ENCODE peak calls at places on chromosome 2, in five cellular contexts. O is OCI-LY7, W is HFF-Myc, U is BJ, T is A673. N is an unnamed sample.

GRCh38 chr2:103009861-103010260 is 248.0 kb downstream of the TMEM182 start:
- DNase-seq in U (no peak), W (no peak), T (no peak), O (no peak), N (no peak)

GRCh38 chr2:213248637-213249036 is 35.6 kb upstream of the SPAG16 start:
- DNase-seq in U (no peak), T (no peak), W (no peak), O (no peak), N (no peak)

GRCh38 chr2:71716697-71717624 is 263.6 kb downstream of the DYSF start:
- DNase-seq in T (no peak), U (peak), O (no peak), W (peak), N (peak)

GRCh38 chr2:38706846-38707345 is 41.0 kb downstream of the GALM start:
- DNase-seq in W (no peak), T (no peak), O (no peak), U (no peak), N (no peak)

GRCh38 chr2:241490825-241491505 is 17.4 kb downstream of the STK25 start:
- DNase-seq in T (no peak), W (no peak), O (no peak), U (no peak), N (no peak)

GRCh38 chr2:20962939-20963543 is 80.8 kb downstream of the APOB start:
- DNase-seq in T (peak), O (peak), U (no peak), W (peak), N (no peak)

GRCh38 chr2:115603285-115603684 is 1160.8 kb downstream of the DPP10 start:
- DNase-seq in O (no peak), T (no peak), U (no peak), W (no peak), N (no peak)

GRCh38 chr2:12502759-12503158 is 214.0 kb upstream of the TRIB2 start:
- DNase-seq in U (no peak), W (peak), O (no peak), T (no peak), N (no peak)

GRCh38 chr2:141534671-141535359 is 596.0 kb downstream of the LRP1B start:
- DNase-seq in T (peak), W (no peak), O (no peak), U (no peak), N (no peak)

GRCh38 chr2:110802213-110802932 is 70.0 kb downstream of the ACOXL start:
- DNase-seq in O (no peak), W (no peak), T (no peak), U (no peak), N (no peak)

GRCh38 chr2:112583497-112584133 is 794 bp upstream of the CHCHD5 start:
- DNase-seq in T (peak), U (no peak), O (no peak), W (no peak), N (no peak)

GRCh38 chr2:199136681-199137080 is 321.1 kb downstream of the SATB2 start:
- DNase-seq in U (no peak), W (peak), O (no peak), T (peak), N (peak)

GRCh38 chr2:54052825-54053718 is 62.3 kb upstream of the ACYP2 start:
- DNase-seq in O (peak), T (peak), U (no peak), W (no peak), N (no peak)
- TF ChIP-seq CTCF in O (peak), T (peak), U (peak), W (peak), N (peak)

GRCh38 chr2:63058149-63058741 is 7.6 kb downstream of the OTX1 start:
- DNase-seq in U (no peak), T (peak), W (no peak), O (no peak), N (no peak)
- H3K4me3 ChIP-seq in U (no peak), T (no peak), W (no peak), O (no peak), N (no peak)

DNA sequence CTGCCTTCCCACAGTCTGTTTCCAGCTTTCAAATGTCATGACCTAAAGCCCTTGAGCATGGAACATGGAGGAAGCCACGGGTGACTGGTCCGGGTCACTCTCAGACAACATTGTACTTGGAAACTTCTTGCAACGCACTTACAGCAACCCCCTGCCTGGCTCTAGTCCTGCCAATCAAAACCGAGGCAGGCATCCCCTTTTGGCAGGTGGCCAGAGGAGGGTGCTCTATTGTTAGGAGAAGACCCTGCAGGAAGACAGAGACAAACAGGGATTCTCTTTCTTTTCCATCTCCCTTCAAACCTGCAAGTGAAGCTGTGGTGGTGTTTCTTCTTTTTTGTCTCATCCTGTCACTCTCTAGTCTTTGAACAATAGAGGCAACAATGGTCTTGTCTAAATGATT is 667.2 kb downstream of the ZEB2 start:
- DNase-seq in O (peak), U (no peak), W (no peak), T (peak), N (no peak)
- TF ChIP-seq CTCF in O (peak), U (no peak), W (no peak), T (no peak), N (no peak)

DNA sequence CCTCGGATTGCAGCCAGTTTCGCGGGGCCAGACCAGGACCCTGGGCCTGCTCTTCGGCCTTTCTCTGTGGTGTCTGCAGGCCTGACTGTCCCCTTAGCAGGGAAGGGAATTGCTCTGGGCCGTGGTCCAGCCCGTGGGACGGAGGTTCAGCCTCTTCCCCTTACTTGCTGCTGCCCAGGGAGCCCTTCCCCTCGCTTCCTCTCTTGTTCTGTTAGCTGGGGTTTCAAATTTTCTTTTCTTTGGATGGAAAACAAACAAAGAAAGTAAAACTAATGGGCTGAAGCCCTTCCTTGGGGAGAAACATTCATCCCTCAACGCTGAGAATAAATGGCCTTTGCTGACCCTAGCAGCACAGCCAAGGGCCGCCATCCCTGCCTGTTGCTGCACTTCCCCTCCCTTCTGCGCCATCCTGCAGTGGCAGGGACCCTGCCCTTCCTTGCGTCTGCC is 52.4 kb downstream of the ASAP2 start:
- DNase-seq in W (no peak), O (no peak), U (no peak), T (no peak), N (no peak)
- H3K4me3 ChIP-seq in W (no peak), O (no peak), U (no peak), T (no peak), N (no peak)

DNA sequence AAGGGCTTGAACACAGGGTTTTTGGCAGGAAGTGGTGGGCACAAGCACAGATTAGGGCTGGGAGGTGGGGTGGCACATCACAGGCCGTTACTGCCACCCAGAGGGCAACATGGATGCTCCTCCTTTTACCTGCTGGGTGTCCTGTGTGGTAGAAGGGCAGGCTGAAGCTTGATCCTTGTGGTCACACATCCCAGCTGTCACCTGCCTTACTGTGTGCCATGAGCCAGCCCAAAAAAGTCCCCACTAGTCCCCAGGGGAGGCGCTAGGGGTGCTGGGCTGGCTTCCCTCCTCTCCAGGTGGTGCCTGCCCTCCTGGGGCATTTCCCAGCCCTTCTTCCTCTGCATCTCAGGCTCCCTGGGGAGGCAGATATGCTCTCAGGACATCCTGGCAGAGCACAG is 50.5 kb upstream of the ALPP start:
- DNase-seq in T (no peak), O (peak), W (no peak), U (no peak), N (no peak)
- TF ChIP-seq CTCF in T (no peak), O (peak), W (no peak), U (no peak), N (no peak)

GRCh38 chr2:74515271-74516069 is 1.2 kb downstream of the TLX2 start:
- DNase-seq in O (no peak), U (no peak), W (no peak), T (no peak), N (no peak)
- H3K4me3 ChIP-seq in O (no peak), U (no peak), W (no peak), T (no peak), N (no peak)